ENCODE peak calls at places on chromosomes 12 and 14, in four cellular contexts. R, N, H and C are unnamed samples.

GRCh38 chr12:96258451-96258933 is 64.3 kb downstream of the ELK3 start:
- DNase-seq in R (no peak), N (no peak), H (no peak), C (no peak)

GRCh38 chr14:61088081-61088480 is 107.0 kb downstream of the SLC38A6 start:
- DNase-seq in R (no peak), N (no peak), H (no peak), C (no peak)

GRCh38 chr12:130752692-130753230 is 36.7 kb upstream of the RIMBP2 start:
- DNase-seq in R (no peak), N (no peak), H (peak), C (no peak)

GRCh38 chr12:114668151-114668891 is 15.7 kb downstream of the TBX3 start:
- DNase-seq in R (peak), N (peak), H (peak), C (peak)

GRCh38 chr14:102889615-102890014 is 32.8 kb upstream of the AMN start:
- DNase-seq in R (no peak), N (no peak), H (no peak), C (no peak)

GRCh38 chr12:22529281-22530060 is 14.9 kb downstream of the C2CD5 start:
- DNase-seq in R (peak), N (no peak), H (peak), C (no peak)

GRCh38 chr14:36515105-36515593 is 4.9 kb downstream of the NKX2-1 start:
- DNase-seq in R (no peak), N (no peak), H (peak), C (no peak)

GRCh38 chr12:113777751-113778150 is 188.4 kb downstream of the RBM19 start:
- DNase-seq in R (no peak), N (no peak), H (no peak), C (no peak)

GRCh38 chr14:62691613-62692489 is 353.4 kb downstream of the KCNH5 start:
- DNase-seq in R (peak), N (peak), H (no peak), C (no peak)

GRCh38 chr14:101292448-101292847 is 268.8 kb upstream of the DIO3 start:
- DNase-seq in R (no peak), N (no peak), H (no peak), C (no peak)

GRCh38 chr12:2639020-2639298 is 155.8 kb upstream of the FKBP4 start:
- DNase-seq in R (no peak), N (no peak), H (no peak), C (no peak)

GRCh38 chr12:29640589-29641345 is 143.0 kb downstream of the TMTC1 start:
- DNase-seq in R (peak), N (no peak), H (no peak), C (no peak)

GRCh38 chr12:68001486-68002466 is 12.5 kb downstream of the IFNG-AS1 start:
- DNase-seq in R (peak), N (no peak), H (no peak), C (no peak)

GRCh38 chr14:99721792-99722516 is 37.9 kb downstream of the CYP46A1 start:
- DNase-seq in R (no peak), N (no peak), H (no peak), C (peak)

GRCh38 chr14:63922696-63923421 is 70.1 kb downstream of the SYNE2 start:
- DNase-seq in R (peak), N (peak), H (no peak), C (no peak)

GRCh38 chr12:5030066-5030465 is 13.6 kb upstream of the KCNA5 start:
- DNase-seq in R (no peak), N (no peak), H (no peak), C (no peak)

DNA sequence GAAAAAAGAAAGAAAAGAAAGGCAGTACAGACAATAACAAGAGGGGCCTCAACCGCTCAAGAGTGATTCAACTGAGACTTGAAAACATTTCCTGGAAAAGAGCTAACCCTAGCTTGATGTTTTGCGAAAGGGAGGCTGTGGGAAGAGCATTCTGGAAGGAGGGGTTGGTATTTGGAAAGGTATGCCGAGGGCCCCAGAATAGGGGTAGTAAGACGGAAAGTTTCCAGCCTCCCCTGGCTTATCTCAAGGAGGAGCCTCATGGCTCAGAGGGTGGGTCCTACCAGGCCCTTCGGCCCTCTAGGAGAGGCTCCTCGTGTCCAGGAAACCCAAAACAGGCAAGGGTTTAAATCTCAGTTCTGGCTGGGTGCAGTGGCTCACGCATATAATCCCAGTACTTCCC is 8.4 kb downstream of the RNU4-2 start:
- DNase-seq in R (no peak), N (no peak), H (no peak), C (no peak)
- H3K27ac ChIP-seq in R (no peak), N (no peak), H (no peak), C (no peak)

GRCh38 chr12:46451276-46452021 is 78.9 kb upstream of the SLC38A2 start:
- DNase-seq in R (no peak), N (no peak), H (no peak), C (no peak)
- H3K27ac ChIP-seq in R (peak), N (no peak), H (peak), C (peak)

GRCh38 chr12:57560516-57560915 is 10.7 kb downstream of the KIF5A start:
- DNase-seq in R (no peak), N (no peak), H (no peak), C (no peak)
- H3K27ac ChIP-seq in R (no peak), N (no peak), H (no peak), C (no peak)

DNA sequence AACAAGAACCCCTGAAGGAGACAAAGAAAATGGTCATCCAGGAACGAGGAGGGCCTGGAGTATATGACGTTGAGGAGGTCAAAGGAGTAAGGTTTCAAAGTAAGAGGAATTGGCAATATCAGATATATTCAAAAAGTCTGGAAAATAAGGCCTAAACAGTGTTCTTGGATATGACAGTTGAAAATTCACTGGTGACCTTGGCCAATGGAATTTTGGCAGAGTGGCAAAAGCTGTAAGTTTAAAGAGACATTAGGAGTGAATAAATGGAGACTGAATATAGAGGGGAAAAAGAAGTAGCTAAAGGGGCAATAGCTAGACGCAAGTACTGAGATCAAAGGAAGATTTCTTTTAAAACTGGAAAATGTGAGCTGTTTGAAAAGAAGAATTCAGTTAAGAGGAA is 4.1 kb upstream of the ACTN1 start:
- DNase-seq in R (no peak), N (no peak), H (no peak), C (no peak)
- H3K27ac ChIP-seq in R (no peak), N (no peak), H (peak), C (no peak)

GRCh38 chr12:54016478-54016964 is 7.7 kb downstream of the HOXC8 start:
- DNase-seq in R (peak), N (no peak), H (no peak), C (no peak)
- H3K27ac ChIP-seq in R (peak), N (no peak), H (peak), C (no peak)

GRCh38 chr14:67735361-67735921 is 33.8 kb downstream of the RDH12 start:
- DNase-seq in R (no peak), N (no peak), H (no peak), C (no peak)
- H3K27ac ChIP-seq in R (no peak), N (no peak), H (no peak), C (peak)

DNA sequence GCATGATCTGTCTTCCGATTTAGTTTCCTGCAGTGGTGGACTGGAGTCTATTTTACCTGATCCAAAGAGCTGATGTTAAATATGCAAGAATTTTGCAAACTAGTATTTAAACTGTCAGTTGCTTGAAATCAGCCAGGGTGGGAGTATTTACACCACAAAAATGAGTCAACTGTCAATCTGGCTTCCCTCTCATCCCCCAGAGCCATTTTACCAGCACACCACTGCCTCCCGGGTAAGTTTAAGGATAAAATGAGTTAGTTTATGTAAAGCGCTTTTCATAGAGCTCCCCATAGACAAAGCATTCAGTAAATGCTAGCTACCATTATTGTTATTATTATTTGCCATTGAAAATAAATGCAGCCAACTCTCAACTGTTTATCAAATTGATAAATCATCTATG is 106.3 kb upstream of the FRMD6 start:
- DNase-seq in R (no peak), N (no peak), H (no peak), C (no peak)
- H3K27ac ChIP-seq in R (peak), N (no peak), H (peak), C (no peak)

GRCh38 chr12:6549379-6550151 is 6.3 kb downstream of the IFFO1 start:
- DNase-seq in R (no peak), N (no peak), H (no peak), C (no peak)
- H3K27ac ChIP-seq in R (peak), N (peak), H (peak), C (peak)

GRCh38 chr14:34212574-34212973 is 249.5 kb downstream of the SPTSSA start:
- DNase-seq in R (no peak), N (no peak), H (no peak), C (no peak)
- H3K27ac ChIP-seq in R (no peak), N (no peak), H (no peak), C (no peak)